ENCODE peak calls at places on chromosome 15, in six cellular contexts. Z is HFF-Myc; H is stimulated activated CD8-positive, alpha-beta memory T cell treated with anti-CD3 and anti-CD28 coated beads, Interleukin-7, amount 100 ng/mL, for 24 hours; M is GM18507; X is cardiac muscle cell; U is HCEC 1CT. I is an unnamed sample.

GRCh38 chr15:66483131-66483566 is 14.4 kb downstream of the SNAPC5 start:
- DNase-seq in Z (no peak), H (no peak), M (no peak), X (peak), U (peak), I (no peak)

GRCh38 chr15:45521596-45522167 is 873 bp downstream of the SLC30A4 start:
- DNase-seq in Z (no peak), H (no peak), M (no peak), X (no peak), U (no peak), I (no peak)

GRCh38 chr15:88456733-88457132 is 10.5 kb downstream of the MRPL46 start:
- DNase-seq in Z (no peak), H (no peak), M (no peak), X (no peak), U (no peak), I (no peak)

GRCh38 chr15:101139986-101140696 is 111.7 kb downstream of the CHSY1 start:
- DNase-seq in Z (no peak), H (no peak), M (no peak), X (no peak), U (no peak), I (no peak)

GRCh38 chr15:92809880-92810361 is 90.2 kb upstream of the CHD2 start:
- DNase-seq in Z (no peak), H (no peak), M (no peak), X (peak), U (no peak), I (peak)

GRCh38 chr15:48244923-48245322 is 38.8 kb downstream of the SLC12A1 start:
- DNase-seq in Z (no peak), H (no peak), M (no peak), X (peak), U (peak), I (no peak)

GRCh38 chr15:44207643-44208042 is 12.6 kb upstream of the FRMD5 start:
- DNase-seq in Z (no peak), H (no peak), M (no peak), X (peak), U (peak), I (no peak)

GRCh38 chr15:91032919-91033803 is 10.8 kb upstream of the VPS33B start:
- DNase-seq in Z (no peak), H (no peak), M (no peak), X (peak), U (no peak), I (no peak)

GRCh38 chr15:41971893-41972340 is 440 bp downstream of the EHD4 start:
- DNase-seq in Z (no peak), H (no peak), M (no peak), X (no peak), U (no peak), I (no peak)

GRCh38 chr15:64710664-64711441 is 64.5 kb downstream of the RBPMS2 start:
- DNase-seq in Z (no peak), H (no peak), M (no peak), X (no peak), U (no peak), I (peak)

GRCh38 chr15:72489943-72490554 is 15.9 kb downstream of the ARIH1 start:
- DNase-seq in Z (no peak), H (no peak), M (no peak), X (no peak), U (no peak), I (no peak)

GRCh38 chr15:62071711-62072308 is 5.0 kb downstream of the C2CD4A start:
- DNase-seq in Z (no peak), H (no peak), M (no peak), X (peak), U (peak), I (no peak)

GRCh38 chr15:45612790-45613415 is 21.9 kb upstream of the SQOR start:
- DNase-seq in Z (no peak), H (no peak), M (no peak), X (peak), U (peak), I (peak)

GRCh38 chr15:67707520-67708283 is 117.6 kb upstream of the SKOR1 start:
- DNase-seq in Z (no peak), H (no peak), M (no peak), X (no peak), U (no peak), I (no peak)

GRCh38 chr15:39580630-39581500 is at the start of gene THBS1:
- DNase-seq in Z (peak), H (no peak), M (no peak), X (peak), U (peak), I (no peak)

GRCh38 chr15:67126551-67127333 is 61.3 kb downstream of the SMAD3 start:
- DNase-seq in Z (no peak), H (no peak), M (no peak), X (no peak), U (peak), I (no peak)

GRCh38 chr15:58497036-58497785 is 65.4 kb downstream of the LIPC start:
- DNase-seq in Z (no peak), H (no peak), M (no peak), X (no peak), U (no peak), I (no peak)

GRCh38 chr15:31031471-31032064 is 40.1 kb upstream of the MTMR10 start:
- DNase-seq in Z (peak), H (no peak), M (no peak), X (peak), U (peak), I (no peak)

GRCh38 chr15:39744334-39745103 is 38.1 kb downstream of the FSIP1 start:
- DNase-seq in Z (no peak), H (no peak), M (no peak), X (no peak), U (no peak), I (no peak)

GRCh38 chr15:65920825-65921309 is 51.6 kb downstream of the RAB11A start:
- DNase-seq in Z (no peak), H (no peak), M (peak), X (no peak), U (no peak), I (no peak)

GRCh38 chr15:84079885-84080777 is 155.4 kb upstream of the GOLGA6L4 start:
- DNase-seq in Z (no peak), H (peak), M (no peak), X (peak), U (no peak), I (peak)

GRCh38 chr15:40082195-40082868 is 26.3 kb downstream of the BMF start:
- DNase-seq in Z (no peak), H (no peak), M (no peak), X (no peak), U (no peak), I (no peak)

GRCh38 chr15:58423858-58424608 is 7.8 kb upstream of the LIPC start:
- DNase-seq in Z (no peak), H (no peak), M (no peak), X (no peak), U (peak), I (no peak)

GRCh38 chr15:38455096-38455495 is 1.2 kb downstream of the FAM98B start:
- DNase-seq in Z (no peak), H (no peak), M (no peak), X (no peak), U (no peak), I (no peak)

GRCh38 chr15:51227967-51228783 is 110.2 kb downstream of the CYP19A1 start:
- DNase-seq in Z (peak), H (no peak), M (peak), X (peak), U (peak), I (no peak)

GRCh38 chr15:68733666-68734065 is 87.0 kb downstream of the ANP32A start:
- DNase-seq in Z (no peak), H (no peak), M (no peak), X (peak), U (no peak), I (no peak)

GRCh38 chr15:34610388-34610787 is 26.9 kb upstream of the GOLGA8B start:
- DNase-seq in Z (no peak), H (no peak), M (no peak), X (no peak), U (peak), I (peak)

GRCh38 chr15:90911302-90911623 is 8.2 kb downstream of the MAN2A2 start:
- DNase-seq in Z (no peak), H (no peak), M (no peak), X (no peak), U (no peak), I (no peak)

GRCh38 chr15:88649286-88649733 is 10.5 kb downstream of the ISG20 start:
- DNase-seq in Z (peak), H (peak), M (no peak), X (peak), U (peak), I (no peak)

GRCh38 chr15:41980654-41981323 is 8.4 kb upstream of the EHD4 start:
- DNase-seq in Z (no peak), H (no peak), M (no peak), X (peak), U (no peak), I (no peak)

I was measured in NCI-H2227 treated with DMSO at 0.1 percent for 48 hours.